ENCODE peak calls at places on chromosomes 4 and X, in four cellular contexts. One of them, this sample, is unnamed.

GRCh38 chr4:2799444-2799911 is 6.6 kb downstream of the SH3BP2 start:
- DNase-seq in stimulated activated CD4-positive, alpha-beta T cell treated with anti-CD3 and anti-CD28 coated beads, Interleukin-4, amount 100 ng/mL, for 48 hours: no peak
- DNase-seq in T-helper 9 cell: no peak
- DNase-seq in GM13977: no peak
- DNase-seq in this sample: no peak

GRCh38 chr4:74435296-74435695 is 9.6 kb upstream of the AREG start:
- DNase-seq in stimulated activated CD4-positive, alpha-beta T cell treated with anti-CD3 and anti-CD28 coated beads, Interleukin-4, amount 100 ng/mL, for 48 hours: no peak
- DNase-seq in T-helper 9 cell: no peak
- DNase-seq in GM13977: no peak
- DNase-seq in this sample: no peak

GRCh38 chr4:77959566-77960338 is 97.1 kb downstream of the MRPL1 start:
- DNase-seq in stimulated activated CD4-positive, alpha-beta T cell treated with anti-CD3 and anti-CD28 coated beads, Interleukin-4, amount 100 ng/mL, for 48 hours: no peak
- DNase-seq in T-helper 9 cell: no peak
- DNase-seq in GM13977: peak
- DNase-seq in this sample: no peak

GRCh38 chr4:156767911-156768415 is 203.6 kb downstream of the PDGFC start:
- DNase-seq in stimulated activated CD4-positive, alpha-beta T cell treated with anti-CD3 and anti-CD28 coated beads, Interleukin-4, amount 100 ng/mL, for 48 hours: no peak
- DNase-seq in T-helper 9 cell: no peak
- DNase-seq in GM13977: no peak
- DNase-seq in this sample: no peak

GRCh38 chr4:188190461-188190860 is 51.2 kb downstream of the TRIML1 start:
- DNase-seq in stimulated activated CD4-positive, alpha-beta T cell treated with anti-CD3 and anti-CD28 coated beads, Interleukin-4, amount 100 ng/mL, for 48 hours: no peak
- DNase-seq in T-helper 9 cell: no peak
- DNase-seq in GM13977: no peak
- DNase-seq in this sample: no peak

GRCh38 chrX:40176979-40177430 is 79.2 kb upstream of the BCOR start:
- DNase-seq in stimulated activated CD4-positive, alpha-beta T cell treated with anti-CD3 and anti-CD28 coated beads, Interleukin-4, amount 100 ng/mL, for 48 hours: no peak
- DNase-seq in T-helper 9 cell: no peak
- DNase-seq in GM13977: no peak
- DNase-seq in this sample: no peak

GRCh38 chr4:2406406-2406805 is 12.0 kb downstream of the ZFYVE28 start:
- DNase-seq in stimulated activated CD4-positive, alpha-beta T cell treated with anti-CD3 and anti-CD28 coated beads, Interleukin-4, amount 100 ng/mL, for 48 hours: no peak
- DNase-seq in T-helper 9 cell: no peak
- DNase-seq in GM13977: no peak
- DNase-seq in this sample: no peak

GRCh38 chrX:12981880-12982279 is 7.0 kb downstream of the TMSB4X start:
- DNase-seq in stimulated activated CD4-positive, alpha-beta T cell treated with anti-CD3 and anti-CD28 coated beads, Interleukin-4, amount 100 ng/mL, for 48 hours: no peak
- DNase-seq in T-helper 9 cell: no peak
- DNase-seq in GM13977: no peak
- DNase-seq in this sample: no peak

GRCh38 chr4:48766393-48766792 is 13.7 kb downstream of the FRYL start:
- DNase-seq in stimulated activated CD4-positive, alpha-beta T cell treated with anti-CD3 and anti-CD28 coated beads, Interleukin-4, amount 100 ng/mL, for 48 hours: no peak
- DNase-seq in T-helper 9 cell: no peak
- DNase-seq in GM13977: no peak
- DNase-seq in this sample: no peak

GRCh38 chr4:145939241-145939640 is 618 bp upstream of the ZNF827 start:
- DNase-seq in stimulated activated CD4-positive, alpha-beta T cell treated with anti-CD3 and anti-CD28 coated beads, Interleukin-4, amount 100 ng/mL, for 48 hours: no peak
- DNase-seq in T-helper 9 cell: no peak
- DNase-seq in GM13977: no peak
- DNase-seq in this sample: no peak

GRCh38 chr4:113472864-113473263 is 288.7 kb downstream of the CAMK2D start:
- DNase-seq in stimulated activated CD4-positive, alpha-beta T cell treated with anti-CD3 and anti-CD28 coated beads, Interleukin-4, amount 100 ng/mL, for 48 hours: no peak
- DNase-seq in T-helper 9 cell: no peak
- DNase-seq in GM13977: no peak
- DNase-seq in this sample: no peak

GRCh38 chrX:26522501-26522900 is 306.5 kb downstream of the MAGEB5 start:
- DNase-seq in stimulated activated CD4-positive, alpha-beta T cell treated with anti-CD3 and anti-CD28 coated beads, Interleukin-4, amount 100 ng/mL, for 48 hours: no peak
- DNase-seq in T-helper 9 cell: no peak
- DNase-seq in GM13977: no peak
- DNase-seq in this sample: no peak

GRCh38 chr4:16199132-16199531 is 27.1 kb downstream of the TAPT1 start:
- DNase-seq in stimulated activated CD4-positive, alpha-beta T cell treated with anti-CD3 and anti-CD28 coated beads, Interleukin-4, amount 100 ng/mL, for 48 hours: no peak
- DNase-seq in T-helper 9 cell: no peak
- DNase-seq in GM13977: no peak
- DNase-seq in this sample: no peak

GRCh38 chr4:185280608-185281007 is 71.2 kb downstream of the SNX25 start:
- DNase-seq in stimulated activated CD4-positive, alpha-beta T cell treated with anti-CD3 and anti-CD28 coated beads, Interleukin-4, amount 100 ng/mL, for 48 hours: no peak
- DNase-seq in T-helper 9 cell: no peak
- DNase-seq in GM13977: no peak
- DNase-seq in this sample: no peak

GRCh38 chr4:128355301-128355700 is 67.7 kb upstream of the PGRMC2 start:
- DNase-seq in stimulated activated CD4-positive, alpha-beta T cell treated with anti-CD3 and anti-CD28 coated beads, Interleukin-4, amount 100 ng/mL, for 48 hours: no peak
- DNase-seq in T-helper 9 cell: no peak
- DNase-seq in GM13977: no peak
- DNase-seq in this sample: no peak

GRCh38 chr4:834368-835147 is 8.6 kb upstream of the CPLX1 start:
- DNase-seq in stimulated activated CD4-positive, alpha-beta T cell treated with anti-CD3 and anti-CD28 coated beads, Interleukin-4, amount 100 ng/mL, for 48 hours: no peak
- DNase-seq in T-helper 9 cell: no peak
- DNase-seq in GM13977: no peak
- DNase-seq in this sample: no peak

GRCh38 chr4:122666527-122667245 is 45.8 kb upstream of the IL21 start:
- DNase-seq in stimulated activated CD4-positive, alpha-beta T cell treated with anti-CD3 and anti-CD28 coated beads, Interleukin-4, amount 100 ng/mL, for 48 hours: no peak
- DNase-seq in T-helper 9 cell: no peak
- DNase-seq in GM13977: no peak
- DNase-seq in this sample: no peak

GRCh38 chrX:7514871-7515599 is 327.9 kb upstream of the VCX start:
- DNase-seq in stimulated activated CD4-positive, alpha-beta T cell treated with anti-CD3 and anti-CD28 coated beads, Interleukin-4, amount 100 ng/mL, for 48 hours: no peak
- DNase-seq in T-helper 9 cell: no peak
- DNase-seq in GM13977: no peak
- DNase-seq in this sample: no peak

GRCh38 chrX:23327104-23327503 is 7.5 kb upstream of the PTCHD1 start:
- DNase-seq in stimulated activated CD4-positive, alpha-beta T cell treated with anti-CD3 and anti-CD28 coated beads, Interleukin-4, amount 100 ng/mL, for 48 hours: no peak
- DNase-seq in T-helper 9 cell: no peak
- DNase-seq in GM13977: no peak
- DNase-seq in this sample: no peak

GRCh38 chr4:36394352-36394903 is 113.0 kb downstream of the DTHD1 start:
- DNase-seq in stimulated activated CD4-positive, alpha-beta T cell treated with anti-CD3 and anti-CD28 coated beads, Interleukin-4, amount 100 ng/mL, for 48 hours: no peak
- DNase-seq in T-helper 9 cell: peak
- DNase-seq in GM13977: no peak
- DNase-seq in this sample: no peak

GRCh38 chr4:130722370-130722769 is 1626.4 kb downstream of the C4orf33 start:
- DNase-seq in stimulated activated CD4-positive, alpha-beta T cell treated with anti-CD3 and anti-CD28 coated beads, Interleukin-4, amount 100 ng/mL, for 48 hours: no peak
- DNase-seq in T-helper 9 cell: no peak
- DNase-seq in GM13977: no peak
- DNase-seq in this sample: no peak

GRCh38 chrX:21266949-21267348 is 107.3 kb upstream of the CNKSR2 start:
- DNase-seq in stimulated activated CD4-positive, alpha-beta T cell treated with anti-CD3 and anti-CD28 coated beads, Interleukin-4, amount 100 ng/mL, for 48 hours: no peak
- DNase-seq in T-helper 9 cell: no peak
- DNase-seq in GM13977: no peak
- DNase-seq in this sample: no peak

GRCh38 chr4:147741190-147741788 is 9.4 kb downstream of the ARHGAP10 start:
- DNase-seq in stimulated activated CD4-positive, alpha-beta T cell treated with anti-CD3 and anti-CD28 coated beads, Interleukin-4, amount 100 ng/mL, for 48 hours: no peak
- DNase-seq in T-helper 9 cell: no peak
- DNase-seq in GM13977: no peak
- DNase-seq in this sample: no peak

GRCh38 chr4:107035711-107036601 is at the start of gene DKK2:
- DNase-seq in stimulated activated CD4-positive, alpha-beta T cell treated with anti-CD3 and anti-CD28 coated beads, Interleukin-4, amount 100 ng/mL, for 48 hours: no peak
- DNase-seq in T-helper 9 cell: no peak
- DNase-seq in GM13977: peak
- DNase-seq in this sample: peak

GRCh38 chr4:151408630-151409469 is at the start of gene FHIP1A:
- DNase-seq in stimulated activated CD4-positive, alpha-beta T cell treated with anti-CD3 and anti-CD28 coated beads, Interleukin-4, amount 100 ng/mL, for 48 hours: peak
- DNase-seq in T-helper 9 cell: peak
- DNase-seq in GM13977: peak
- DNase-seq in this sample: peak

This sample was measured in GM12892.